ENCODE peak calls at places on chromosomes 2 and 18, in nine cellular contexts. Y, Z, O, M, E, B, T, K and P are unnamed samples.

GRCh38 chr2:230961091-230961491 is 34.8 kb upstream of the SPATA3 start:
- DNase-seq in T (no peak), B (no peak), K (no peak), E (peak), O (no peak), M (no peak), Y (no peak), Z (no peak), P (no peak)

GRCh38 chr18:63138469-63139340 is 180.9 kb downstream of the BCL2 start:
- DNase-seq in B (no peak), T (no peak), M (peak), Y (no peak), E (peak), Z (no peak), K (no peak), O (no peak), P (no peak)

GRCh38 chr2:17171446-17172049 is 346.7 kb downstream of the RAD51AP2 start:
- DNase-seq in O (no peak), B (peak), M (peak), T (no peak), Z (no peak), E (peak), K (peak), Y (no peak), P (no peak)

GRCh38 chr2:134290363-134290762 is 36.5 kb downstream of the MGAT5 start:
- DNase-seq in T (no peak), Y (no peak), M (no peak), K (no peak), O (no peak), Z (no peak), B (no peak), E (no peak), P (no peak)

GRCh38 chr2:74188018-74188601 is 9.4 kb upstream of the MOB1A start:
- DNase-seq in T (peak), K (no peak), Z (no peak), O (no peak), M (no peak), B (no peak), Y (no peak), E (peak), P (peak)

GRCh38 chr2:240966906-240967680 is 31.3 kb upstream of the SNED1 start:
- DNase-seq in Y (no peak), T (no peak), M (no peak), Z (no peak), B (no peak), K (no peak), O (no peak), E (no peak), P (no peak)

GRCh38 chr2:216015722-216016464 is 2.5 kb upstream of the MREG start:
- DNase-seq in O (no peak), M (no peak), Z (peak), K (no peak), T (no peak), Y (no peak), E (no peak), B (no peak), P (no peak)

GRCh38 chr2:180222642-180223041 is 215.5 kb upstream of the CWC22 start:
- DNase-seq in E (peak), Z (no peak), K (peak), O (peak), Y (no peak), T (peak), M (no peak), B (no peak), P (no peak)

GRCh38 chr2:118168606-118169005 is 80.3 kb downstream of the INSIG2 start:
- DNase-seq in Y (no peak), E (peak), M (no peak), O (no peak), Z (no peak), K (no peak), B (no peak), T (no peak), P (no peak)